ENCODE peak calls at places on chromosomes 12 and 14, in four cellular contexts. E is H9, J is IMR-90, U is H1. T is an unnamed sample.

GRCh38 chr12:46005151-46005797 is 14.9 kb upstream of the SCAF11 start:
- DNase-seq in E (no peak), J (peak), U (no peak), T (no peak)

GRCh38 chr12:130335517-130336392 is 1.9 kb upstream of the PIWIL1 start:
- DNase-seq in E (no peak), J (peak), U (peak), T (peak)

GRCh38 chr12:69881771-69882170 is 56.7 kb downstream of the MYRFL start:
- DNase-seq in E (no peak), J (no peak), U (no peak), T (no peak)

GRCh38 chr12:3201741-3202500 is 124.7 kb downstream of the TSPAN9 start:
- DNase-seq in E (no peak), J (no peak), U (no peak), T (no peak)

GRCh38 chr12:49636979-49637378 is 13.6 kb downstream of the PRPF40B start:
- DNase-seq in E (peak), J (peak), U (no peak), T (peak)

GRCh38 chr12:104348283-104348993 is 44.9 kb downstream of the EID3 start:
- DNase-seq in E (peak), J (no peak), U (no peak), T (no peak)

GRCh38 chr12:109544955-109545531 is 28.3 kb downstream of the MMAB start:
- DNase-seq in E (no peak), J (peak), U (no peak), T (no peak)

GRCh38 chr12:7032990-7033389 is 14.7 kb upstream of the LPCAT3 start:
- DNase-seq in E (no peak), J (no peak), U (no peak), T (no peak)

DNA sequence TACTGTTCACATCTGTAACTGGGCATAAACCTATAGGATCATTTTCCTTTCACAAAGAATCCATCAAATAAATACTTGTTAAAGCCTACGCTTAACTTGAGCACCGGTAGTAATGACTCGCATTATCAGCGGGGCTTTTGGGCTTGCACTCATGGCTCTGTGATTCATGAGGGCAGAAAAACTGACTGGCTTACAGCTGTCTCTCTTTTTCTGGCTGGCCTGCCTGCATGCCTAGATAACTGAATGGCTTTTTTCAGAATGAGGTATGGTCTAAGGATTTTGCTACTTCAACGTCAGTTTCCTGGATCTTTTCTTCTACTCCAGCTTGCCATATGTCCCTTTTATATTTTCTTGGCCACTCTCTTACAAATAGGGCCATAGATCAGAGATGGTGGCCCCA is 531.1 kb downstream of the NRXN3 start:
- DNase-seq in E (no peak), J (peak), U (no peak), T (no peak)
- H3K4me2 ChIP-seq in E (no peak), J (no peak), U (no peak), T (no peak)

GRCh38 chr14:22666203-22666893 is 22.2 kb upstream of the OR6J1 start:
- DNase-seq in E (no peak), J (no peak), U (no peak), T (no peak)
- H3K56ac ChIP-seq in E (no peak), J (no peak), U (no peak), T (no peak)

GRCh38 chr12:12400793-12401192 is 43.9 kb downstream of the BORCS5 start:
- DNase-seq in E (no peak), J (no peak), U (no peak), T (no peak)

GRCh38 chr12:12399906-12400305 is 43.0 kb downstream of the BORCS5 start:
- DNase-seq in E (no peak), J (no peak), U (no peak), T (no peak)

GRCh38 chr12:12397184-12397583 is 40.3 kb downstream of the BORCS5 start:
- DNase-seq in E (no peak), J (no peak), U (no peak), T (no peak)

GRCh38 chr12:12398026-12398859 is 41.4 kb downstream of the BORCS5 start:
- DNase-seq in E (no peak), J (peak), U (no peak), T (no peak)

GRCh38 chr12:12399161-12399560 is 42.3 kb downstream of the BORCS5 start:
- DNase-seq in E (no peak), J (no peak), U (no peak), T (no peak)
- H3K4me2 ChIP-seq in E (no peak), J (no peak), U (no peak), T (no peak)

GRCh38 chr12:120080043-120080400 is 36.5 kb downstream of the RAB35 start:
- DNase-seq in E (no peak), J (no peak), U (no peak), T (no peak)
- H3K56ac ChIP-seq in E (no peak), J (no peak), U (no peak), T (no peak)

DNA sequence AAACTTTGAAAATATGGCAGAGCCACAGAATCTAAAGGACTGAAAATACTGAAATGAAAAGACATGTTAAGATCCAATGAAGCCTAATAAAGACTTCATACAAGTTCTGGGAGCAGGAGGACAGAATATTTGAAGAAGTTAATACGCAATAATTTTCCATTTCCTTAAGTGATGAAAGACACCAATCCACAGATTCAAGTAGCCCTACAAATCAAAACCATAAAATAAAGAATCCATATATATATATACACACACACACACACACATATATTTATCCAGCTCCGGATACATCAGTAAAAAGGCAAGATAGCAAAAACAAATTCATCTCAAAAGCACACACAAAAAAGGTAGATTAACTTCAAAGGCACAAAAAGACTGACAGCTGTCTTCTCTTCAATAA is 5.7 kb downstream of the NAP1L1 start:
- DNase-seq in E (no peak), J (no peak), U (no peak), T (no peak)
- H3K4me2 ChIP-seq in E (no peak), J (no peak), U (no peak), T (no peak)

GRCh38 chr14:97706814-97707213 is 909.6 kb downstream of the VRK1 start:
- DNase-seq in E (no peak), J (no peak), U (no peak), T (no peak)

GRCh38 chr14:97707603-97708002 is 910.4 kb downstream of the VRK1 start:
- DNase-seq in E (no peak), J (no peak), U (no peak), T (no peak)

GRCh38 chr14:97710726-97711125 is 913.5 kb downstream of the VRK1 start:
- DNase-seq in E (no peak), J (no peak), U (no peak), T (no peak)

GRCh38 chr14:97712471-97712870 is 915.3 kb downstream of the VRK1 start:
- DNase-seq in E (no peak), J (no peak), U (no peak), T (no peak)

DNA sequence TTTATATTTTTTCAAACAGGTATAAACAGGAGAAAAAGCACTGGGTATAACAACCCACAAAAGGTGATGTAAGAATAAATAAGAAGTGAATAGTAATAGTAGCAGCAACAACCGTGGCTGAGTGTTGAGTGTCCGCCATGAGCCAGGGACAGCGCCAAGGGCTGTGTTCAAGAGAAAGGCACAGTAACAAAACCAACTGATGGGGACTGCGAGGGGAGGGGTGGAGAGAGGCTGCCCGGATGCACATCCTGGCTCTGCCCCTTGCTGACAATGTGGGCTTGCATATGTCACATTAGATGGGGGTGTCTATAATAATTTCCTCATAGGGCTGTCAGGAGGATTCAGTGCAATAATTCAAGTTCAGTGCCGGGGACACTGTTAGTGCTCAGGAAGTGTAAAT is 912.4 kb downstream of the VRK1 start:
- DNase-seq in E (no peak), J (no peak), U (no peak), T (no peak)
- H3K56ac ChIP-seq in E (no peak), J (no peak), U (no peak), T (no peak)

GRCh38 chr12:105748806-105749600 is 389.8 kb downstream of the NUAK1 start:
- DNase-seq in E (no peak), J (peak), U (no peak), T (no peak)
- H3K4me2 ChIP-seq in E (no peak), J (peak), U (no peak), T (no peak)

DNA sequence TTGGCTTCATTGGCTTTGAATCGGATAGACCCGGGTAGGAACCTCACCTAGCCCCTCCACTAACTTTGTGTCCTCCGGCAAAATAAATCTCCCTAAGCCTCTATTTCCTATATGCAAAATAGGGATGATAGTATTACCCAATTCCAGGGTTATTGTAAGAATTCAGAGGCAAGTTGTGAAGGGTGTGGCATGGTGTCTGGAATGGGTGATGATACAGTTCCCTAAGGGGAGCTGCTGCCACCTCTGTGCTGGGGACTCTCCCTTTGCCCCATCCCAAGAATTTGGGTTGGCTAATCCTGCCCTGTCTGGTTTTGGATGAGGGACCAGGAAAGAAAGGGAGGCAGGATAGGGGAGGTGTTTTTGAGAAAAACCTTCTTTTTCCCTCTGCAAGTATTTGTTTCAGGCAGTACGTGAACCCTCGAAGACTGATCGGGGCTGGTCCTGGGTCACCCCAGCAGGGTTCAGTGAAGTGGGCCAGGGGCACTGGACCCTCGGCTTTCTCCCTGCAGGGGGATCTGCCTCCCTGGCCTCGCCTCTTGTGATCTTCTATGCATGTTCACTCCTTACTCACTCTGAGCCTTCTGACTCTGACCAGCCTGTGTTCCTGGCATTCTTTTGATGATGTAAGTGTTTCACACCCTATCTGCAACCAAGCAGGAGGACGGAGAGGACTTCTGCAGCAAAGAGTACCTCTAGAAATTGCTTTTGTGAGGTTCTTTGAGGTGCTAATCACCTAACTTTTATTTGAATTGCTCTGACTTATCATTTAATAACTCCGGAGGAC is 60.8 kb downstream of the RASSF3 start:
- DNase-seq in E (no peak), J (peak), U (no peak), T (peak)
- H3K56ac ChIP-seq in E (no peak), J (no peak), U (no peak), T (peak)

GRCh38 chr12:57840701-57841100 is 5.8 kb downstream of the CTDSP2 start:
- DNase-seq in E (no peak), J (peak), U (no peak), T (no peak)
- H3K4me2 ChIP-seq in E (no peak), J (peak), U (peak), T (no peak)

T was measured in mesendoderm.